ENCODE peak calls at places on chromosomes 5 and 9, in nine cellular contexts. One of them, this sample, is unnamed.

GRCh38 chr5:159156839-159157238 is 52.5 kb downstream of the RNF145 start:
- DNase-seq in PC-3: peak; percentile 73
- DNase-seq in choroid plexus epithelial cell: peak; percentile 91
- DNase-seq in neural progenitor cell: peak; percentile 77
- DNase-seq in brain microvascular endothelial cell: peak; percentile 68
- DNase-seq in fibroblast of lung: peak; percentile 64
- DNase-seq in upper lobe of right lung: no peak
- DNase-seq in astrocyte of the spinal cord: peak; percentile 73
- DNase-seq in mesothelial cell of epicardium: no peak
- DNase-seq in this sample: no peak

GRCh38 chr5:143066556-143067281 is 296.5 kb downstream of the ARHGAP26 start:
- DNase-seq in PC-3: no peak
- DNase-seq in choroid plexus epithelial cell: no peak
- DNase-seq in neural progenitor cell: no peak
- DNase-seq in brain microvascular endothelial cell: no peak
- DNase-seq in fibroblast of lung: no peak
- DNase-seq in upper lobe of right lung: no peak
- DNase-seq in astrocyte of the spinal cord: no peak
- DNase-seq in mesothelial cell of epicardium: no peak
- DNase-seq in this sample: no peak

GRCh38 chr9:120478208-120478607 is 101.8 kb downstream of the CDK5RAP2 start:
- DNase-seq in PC-3: peak; percentile 16
- DNase-seq in choroid plexus epithelial cell: peak; percentile 78
- DNase-seq in neural progenitor cell: no peak
- DNase-seq in brain microvascular endothelial cell: no peak
- DNase-seq in fibroblast of lung: peak; percentile 13
- DNase-seq in upper lobe of right lung: no peak
- DNase-seq in astrocyte of the spinal cord: no peak
- DNase-seq in mesothelial cell of epicardium: no peak
- DNase-seq in this sample: no peak

GRCh38 chr5:149367249-149367971 is 9.6 kb downstream of the PCYOX1L start:
- DNase-seq in PC-3: peak; percentile 95
- DNase-seq in choroid plexus epithelial cell: peak; percentile 82
- DNase-seq in neural progenitor cell: peak; percentile 91
- DNase-seq in brain microvascular endothelial cell: peak; percentile 78
- DNase-seq in fibroblast of lung: peak; percentile 48
- DNase-seq in upper lobe of right lung: no peak
- DNase-seq in astrocyte of the spinal cord: peak; percentile 53
- DNase-seq in mesothelial cell of epicardium: peak; percentile 73
- DNase-seq in this sample: peak; percentile 90

GRCh38 chr5:10733426-10733825 is 27.6 kb downstream of the DAP start:
- DNase-seq in PC-3: peak; percentile 68
- DNase-seq in choroid plexus epithelial cell: no peak
- DNase-seq in neural progenitor cell: no peak
- DNase-seq in brain microvascular endothelial cell: no peak
- DNase-seq in fibroblast of lung: no peak
- DNase-seq in upper lobe of right lung: no peak
- DNase-seq in astrocyte of the spinal cord: no peak
- DNase-seq in mesothelial cell of epicardium: no peak
- DNase-seq in this sample: no peak

GRCh38 chr9:79237861-79238260 is 333.9 kb upstream of the TLE4 start:
- DNase-seq in PC-3: no peak
- DNase-seq in choroid plexus epithelial cell: no peak
- DNase-seq in neural progenitor cell: no peak
- DNase-seq in brain microvascular endothelial cell: no peak
- DNase-seq in fibroblast of lung: peak; percentile 26
- DNase-seq in upper lobe of right lung: no peak
- DNase-seq in astrocyte of the spinal cord: peak; percentile 25
- DNase-seq in mesothelial cell of epicardium: no peak
- DNase-seq in this sample: no peak

GRCh38 chr9:27112235-27112634 is 3.2 kb downstream of the TEK start:
- DNase-seq in PC-3: no peak
- DNase-seq in choroid plexus epithelial cell: no peak
- DNase-seq in neural progenitor cell: no peak
- DNase-seq in brain microvascular endothelial cell: no peak
- DNase-seq in fibroblast of lung: no peak
- DNase-seq in upper lobe of right lung: no peak
- DNase-seq in astrocyte of the spinal cord: no peak
- DNase-seq in mesothelial cell of epicardium: no peak
- DNase-seq in this sample: no peak

GRCh38 chr9:135512904-135513303 is 8.3 kb upstream of the LCN1 start:
- DNase-seq in PC-3: no peak
- DNase-seq in choroid plexus epithelial cell: no peak
- DNase-seq in neural progenitor cell: no peak
- DNase-seq in brain microvascular endothelial cell: no peak
- DNase-seq in fibroblast of lung: peak; percentile 40
- DNase-seq in upper lobe of right lung: peak; percentile 51
- DNase-seq in astrocyte of the spinal cord: peak; percentile 38
- DNase-seq in mesothelial cell of epicardium: no peak
- DNase-seq in this sample: peak; percentile 38

GRCh38 chr9:2055203-2055658 is 40.1 kb downstream of the SMARCA2 start:
- DNase-seq in PC-3: peak; percentile 20
- DNase-seq in choroid plexus epithelial cell: no peak
- DNase-seq in neural progenitor cell: no peak
- DNase-seq in brain microvascular endothelial cell: no peak
- DNase-seq in fibroblast of lung: peak; percentile 85
- DNase-seq in upper lobe of right lung: no peak
- DNase-seq in astrocyte of the spinal cord: peak; percentile 66
- DNase-seq in mesothelial cell of epicardium: no peak
- DNase-seq in this sample: no peak

GRCh38 chr5:175102717-175103116 is 341.3 kb downstream of the DRD1 start:
- DNase-seq in PC-3: no peak
- DNase-seq in choroid plexus epithelial cell: no peak
- DNase-seq in neural progenitor cell: no peak
- DNase-seq in brain microvascular endothelial cell: no peak
- DNase-seq in fibroblast of lung: no peak
- DNase-seq in upper lobe of right lung: no peak
- DNase-seq in astrocyte of the spinal cord: no peak
- DNase-seq in mesothelial cell of epicardium: no peak
- DNase-seq in this sample: no peak

GRCh38 chr5:89211836-89212235 is 328.9 kb upstream of the MEF2C start:
- DNase-seq in PC-3: peak; percentile 76
- DNase-seq in choroid plexus epithelial cell: peak; percentile 87
- DNase-seq in neural progenitor cell: no peak
- DNase-seq in brain microvascular endothelial cell: peak; percentile 78
- DNase-seq in fibroblast of lung: peak; percentile 97
- DNase-seq in upper lobe of right lung: no peak
- DNase-seq in astrocyte of the spinal cord: peak; percentile 88
- DNase-seq in mesothelial cell of epicardium: no peak
- DNase-seq in this sample: no peak

GRCh38 chr9:31119882-31120481 is 1264.5 kb upstream of the ACO1 start:
- DNase-seq in PC-3: peak; percentile 32
- DNase-seq in choroid plexus epithelial cell: peak; percentile 85
- DNase-seq in neural progenitor cell: peak; percentile 32
- DNase-seq in brain microvascular endothelial cell: peak; percentile 2
- DNase-seq in fibroblast of lung: peak; percentile 29
- DNase-seq in upper lobe of right lung: no peak
- DNase-seq in astrocyte of the spinal cord: peak; percentile 55
- DNase-seq in mesothelial cell of epicardium: no peak
- DNase-seq in this sample: no peak

GRCh38 chr5:61603211-61603908 is 271.3 kb downstream of the ZSWIM6 start:
- DNase-seq in PC-3: peak; percentile 6
- DNase-seq in choroid plexus epithelial cell: peak; percentile 17
- DNase-seq in neural progenitor cell: no peak
- DNase-seq in brain microvascular endothelial cell: no peak
- DNase-seq in fibroblast of lung: peak; percentile 48
- DNase-seq in upper lobe of right lung: no peak
- DNase-seq in astrocyte of the spinal cord: no peak
- DNase-seq in mesothelial cell of epicardium: no peak
- DNase-seq in this sample: no peak

GRCh38 chr5:135246923-135247795 is 151.9 kb downstream of the MACROH2A1 start:
- DNase-seq in PC-3: peak; percentile 90
- DNase-seq in choroid plexus epithelial cell: peak; percentile 90
- DNase-seq in neural progenitor cell: no peak
- DNase-seq in brain microvascular endothelial cell: peak; percentile 88
- DNase-seq in fibroblast of lung: peak; percentile 98
- DNase-seq in upper lobe of right lung: peak; percentile 63
- DNase-seq in astrocyte of the spinal cord: peak; percentile 93
- DNase-seq in mesothelial cell of epicardium: peak; percentile 43
- DNase-seq in this sample: peak; percentile 81

GRCh38 chr5:124902097-124902821 is 155.8 kb upstream of the ZNF608 start:
- DNase-seq in PC-3: no peak
- DNase-seq in choroid plexus epithelial cell: peak; percentile 78
- DNase-seq in neural progenitor cell: no peak
- DNase-seq in brain microvascular endothelial cell: peak; percentile 3
- DNase-seq in fibroblast of lung: peak; percentile 86
- DNase-seq in upper lobe of right lung: no peak
- DNase-seq in astrocyte of the spinal cord: peak; percentile 73
- DNase-seq in mesothelial cell of epicardium: no peak
- DNase-seq in this sample: no peak

GRCh38 chr5:180078348-180078747 is 6.8 kb upstream of the RNF130 start:
- DNase-seq in PC-3: no peak
- DNase-seq in choroid plexus epithelial cell: no peak
- DNase-seq in neural progenitor cell: no peak
- DNase-seq in brain microvascular endothelial cell: no peak
- DNase-seq in fibroblast of lung: no peak
- DNase-seq in upper lobe of right lung: no peak
- DNase-seq in astrocyte of the spinal cord: no peak
- DNase-seq in mesothelial cell of epicardium: no peak
- DNase-seq in this sample: no peak

GRCh38 chr9:124781967-124782660 is 5.2 kb downstream of the OLFML2A start:
- DNase-seq in PC-3: no peak
- DNase-seq in choroid plexus epithelial cell: no peak
- DNase-seq in neural progenitor cell: no peak
- DNase-seq in brain microvascular endothelial cell: no peak
- DNase-seq in fibroblast of lung: no peak
- DNase-seq in upper lobe of right lung: peak; percentile 33
- DNase-seq in astrocyte of the spinal cord: no peak
- DNase-seq in mesothelial cell of epicardium: peak; percentile 34
- DNase-seq in this sample: peak; percentile 71

GRCh38 chr9:133991211-133991921 is 758 bp downstream of the VAV2 start:
- DNase-seq in PC-3: no peak
- DNase-seq in choroid plexus epithelial cell: peak; percentile 19
- DNase-seq in neural progenitor cell: peak; percentile 64
- DNase-seq in brain microvascular endothelial cell: no peak
- DNase-seq in fibroblast of lung: no peak
- DNase-seq in upper lobe of right lung: no peak
- DNase-seq in astrocyte of the spinal cord: no peak
- DNase-seq in mesothelial cell of epicardium: no peak
- DNase-seq in this sample: no peak

GRCh38 chr5:53368516-53368915 is 111.9 kb upstream of the FST start:
- DNase-seq in PC-3: peak; percentile 73
- DNase-seq in choroid plexus epithelial cell: peak; percentile 51
- DNase-seq in neural progenitor cell: no peak
- DNase-seq in brain microvascular endothelial cell: no peak
- DNase-seq in fibroblast of lung: peak; percentile 77
- DNase-seq in upper lobe of right lung: no peak
- DNase-seq in astrocyte of the spinal cord: peak; percentile 56
- DNase-seq in mesothelial cell of epicardium: no peak
- DNase-seq in this sample: no peak

GRCh38 chr5:132546108-132546507 is 2.8 kb upstream of the IL5 start:
- DNase-seq in PC-3: no peak
- DNase-seq in choroid plexus epithelial cell: no peak
- DNase-seq in neural progenitor cell: no peak
- DNase-seq in brain microvascular endothelial cell: no peak
- DNase-seq in fibroblast of lung: no peak
- DNase-seq in upper lobe of right lung: no peak
- DNase-seq in astrocyte of the spinal cord: no peak
- DNase-seq in mesothelial cell of epicardium: no peak
- DNase-seq in this sample: no peak

GRCh38 chr5:106376522-106376921 is 1294.2 kb downstream of the EFNA5 start:
- DNase-seq in PC-3: no peak
- DNase-seq in choroid plexus epithelial cell: peak; percentile 41
- DNase-seq in neural progenitor cell: no peak
- DNase-seq in brain microvascular endothelial cell: no peak
- DNase-seq in fibroblast of lung: peak; percentile 88
- DNase-seq in upper lobe of right lung: no peak
- DNase-seq in astrocyte of the spinal cord: peak; percentile 70
- DNase-seq in mesothelial cell of epicardium: no peak
- DNase-seq in this sample: no peak

GRCh38 chr9:83146325-83146724 is 83.4 kb upstream of the RASEF start:
- DNase-seq in PC-3: no peak
- DNase-seq in choroid plexus epithelial cell: no peak
- DNase-seq in neural progenitor cell: no peak
- DNase-seq in brain microvascular endothelial cell: no peak
- DNase-seq in fibroblast of lung: no peak
- DNase-seq in upper lobe of right lung: no peak
- DNase-seq in astrocyte of the spinal cord: no peak
- DNase-seq in mesothelial cell of epicardium: no peak
- DNase-seq in this sample: no peak
- TF ChIP-seq CTCF in PC-3: no peak
- TF ChIP-seq CTCF in choroid plexus epithelial cell: no peak
- TF ChIP-seq CTCF in neural progenitor cell: no peak
- TF ChIP-seq CTCF in brain microvascular endothelial cell: no peak
- TF ChIP-seq CTCF in fibroblast of lung: no peak
- TF ChIP-seq CTCF in upper lobe of right lung: no peak
- TF ChIP-seq CTCF in astrocyte of the spinal cord: no peak
- TF ChIP-seq CTCF in mesothelial cell of epicardium: no peak
- TF ChIP-seq CTCF in this sample: no peak

GRCh38 chr5:172788771-172789686 is 18.0 kb upstream of the DUSP1 start:
- DNase-seq in PC-3: no peak
- DNase-seq in choroid plexus epithelial cell: no peak
- DNase-seq in neural progenitor cell: no peak
- DNase-seq in brain microvascular endothelial cell: no peak
- DNase-seq in fibroblast of lung: no peak
- DNase-seq in upper lobe of right lung: peak; percentile 71
- DNase-seq in astrocyte of the spinal cord: no peak
- DNase-seq in mesothelial cell of epicardium: no peak
- DNase-seq in this sample: no peak
- TF ChIP-seq CTCF in PC-3: no peak
- TF ChIP-seq CTCF in choroid plexus epithelial cell: no peak
- TF ChIP-seq CTCF in neural progenitor cell: no peak
- TF ChIP-seq CTCF in brain microvascular endothelial cell: no peak
- TF ChIP-seq CTCF in fibroblast of lung: no peak
- TF ChIP-seq CTCF in upper lobe of right lung: no peak
- TF ChIP-seq CTCF in astrocyte of the spinal cord: no peak
- TF ChIP-seq CTCF in mesothelial cell of epicardium: no peak
- TF ChIP-seq CTCF in this sample: no peak

GRCh38 chr5:119250946-119251901 is 104.6 kb upstream of the TNFAIP8 start:
- DNase-seq in PC-3: no peak
- DNase-seq in choroid plexus epithelial cell: no peak
- DNase-seq in neural progenitor cell: no peak
- DNase-seq in brain microvascular endothelial cell: no peak
- DNase-seq in fibroblast of lung: peak; percentile 47
- DNase-seq in upper lobe of right lung: no peak
- DNase-seq in astrocyte of the spinal cord: peak; percentile 18
- DNase-seq in mesothelial cell of epicardium: no peak
- DNase-seq in this sample: no peak

GRCh38 chr5:119257613-119258012 is 98.2 kb upstream of the TNFAIP8 start:
- DNase-seq in PC-3: no peak
- DNase-seq in choroid plexus epithelial cell: no peak
- DNase-seq in neural progenitor cell: no peak
- DNase-seq in brain microvascular endothelial cell: no peak
- DNase-seq in fibroblast of lung: no peak
- DNase-seq in upper lobe of right lung: no peak
- DNase-seq in astrocyte of the spinal cord: no peak
- DNase-seq in mesothelial cell of epicardium: no peak
- DNase-seq in this sample: no peak

GRCh38 chr5:119255571-119256356 is 100.1 kb upstream of the TNFAIP8 start:
- DNase-seq in PC-3: peak; percentile 58
- DNase-seq in choroid plexus epithelial cell: peak; percentile 7
- DNase-seq in neural progenitor cell: no peak
- DNase-seq in brain microvascular endothelial cell: no peak
- DNase-seq in fibroblast of lung: no peak
- DNase-seq in upper lobe of right lung: no peak
- DNase-seq in astrocyte of the spinal cord: no peak
- DNase-seq in mesothelial cell of epicardium: no peak
- DNase-seq in this sample: no peak
- TF ChIP-seq CTCF in PC-3: peak; percentile 57
- TF ChIP-seq CTCF in choroid plexus epithelial cell: peak; percentile 6
- TF ChIP-seq CTCF in neural progenitor cell: peak; percentile 29
- TF ChIP-seq CTCF in brain microvascular endothelial cell: peak; percentile 33
- TF ChIP-seq CTCF in fibroblast of lung: no peak
- TF ChIP-seq CTCF in upper lobe of right lung: peak; percentile 18
- TF ChIP-seq CTCF in astrocyte of the spinal cord: peak; percentile 12
- TF ChIP-seq CTCF in mesothelial cell of epicardium: no peak
- TF ChIP-seq CTCF in this sample: no peak

GRCh38 chr5:166786889-166787288 is 1504.6 kb upstream of the WWC1 start:
- DNase-seq in PC-3: no peak
- DNase-seq in choroid plexus epithelial cell: peak; percentile 16
- DNase-seq in neural progenitor cell: no peak
- DNase-seq in brain microvascular endothelial cell: no peak
- DNase-seq in fibroblast of lung: no peak
- DNase-seq in upper lobe of right lung: no peak
- DNase-seq in astrocyte of the spinal cord: no peak
- DNase-seq in mesothelial cell of epicardium: no peak
- DNase-seq in this sample: no peak
- TF ChIP-seq CTCF in PC-3: no peak
- TF ChIP-seq CTCF in choroid plexus epithelial cell: no peak
- TF ChIP-seq CTCF in neural progenitor cell: no peak
- TF ChIP-seq CTCF in brain microvascular endothelial cell: no peak
- TF ChIP-seq CTCF in fibroblast of lung: no peak
- TF ChIP-seq CTCF in upper lobe of right lung: no peak
- TF ChIP-seq CTCF in astrocyte of the spinal cord: no peak
- TF ChIP-seq CTCF in mesothelial cell of epicardium: no peak
- TF ChIP-seq CTCF in this sample: no peak